ENCODE peak calls at places on chromosomes 12 and 14, in six cellular contexts. One of them, this sample, is unnamed.

GRCh38 chr12:75481013-75481705 is 604 bp downstream of the GLIPR1 start:
- DNase-seq in left kidney: no peak
- DNase-seq in PC-3: no peak
- DNase-seq in RWPE1: no peak
- DNase-seq in hypothalamus: no peak
- DNase-seq in bronchial epithelial cell: no peak
- DNase-seq in this sample: no peak

GRCh38 chr14:63388766-63389431 is 70.2 kb upstream of the GPHB5 start:
- DNase-seq in left kidney: peak
- DNase-seq in PC-3: peak
- DNase-seq in RWPE1: peak
- DNase-seq in hypothalamus: peak
- DNase-seq in bronchial epithelial cell: peak
- DNase-seq in this sample: peak

GRCh38 chr14:61754627-61755381 is 7.4 kb upstream of the SNAPC1 start:
- DNase-seq in left kidney: no peak
- DNase-seq in PC-3: peak
- DNase-seq in RWPE1: no peak
- DNase-seq in hypothalamus: no peak
- DNase-seq in bronchial epithelial cell: peak
- DNase-seq in this sample: no peak

GRCh38 chr14:55814873-55815272 is 234.9 kb downstream of the KTN1 start:
- DNase-seq in left kidney: no peak
- DNase-seq in PC-3: no peak
- DNase-seq in RWPE1: no peak
- DNase-seq in hypothalamus: no peak
- DNase-seq in bronchial epithelial cell: no peak
- DNase-seq in this sample: no peak

GRCh38 chr12:22729898-22730443 is 105.0 kb downstream of the ETNK1 start:
- DNase-seq in left kidney: no peak
- DNase-seq in PC-3: no peak
- DNase-seq in RWPE1: no peak
- DNase-seq in hypothalamus: no peak
- DNase-seq in bronchial epithelial cell: peak
- DNase-seq in this sample: no peak

GRCh38 chr12:123062682-123063426 is 82.4 kb downstream of the ARL6IP4 start:
- DNase-seq in left kidney: no peak
- DNase-seq in PC-3: peak
- DNase-seq in RWPE1: peak
- DNase-seq in hypothalamus: no peak
- DNase-seq in bronchial epithelial cell: peak
- DNase-seq in this sample: no peak

GRCh38 chr14:30826070-30826469 is 48.3 kb upstream of the COCH start:
- DNase-seq in left kidney: no peak
- DNase-seq in PC-3: no peak
- DNase-seq in RWPE1: no peak
- DNase-seq in hypothalamus: no peak
- DNase-seq in bronchial epithelial cell: no peak
- DNase-seq in this sample: no peak

GRCh38 chr12:106409898-106410297 is 52.4 kb downstream of the POLR3B start:
- DNase-seq in left kidney: no peak
- DNase-seq in PC-3: no peak
- DNase-seq in RWPE1: no peak
- DNase-seq in hypothalamus: no peak
- DNase-seq in bronchial epithelial cell: no peak
- DNase-seq in this sample: no peak

GRCh38 chr12:88889326-88890110 is 309.2 kb upstream of the KITLG start:
- DNase-seq in left kidney: no peak
- DNase-seq in PC-3: peak
- DNase-seq in RWPE1: no peak
- DNase-seq in hypothalamus: no peak
- DNase-seq in bronchial epithelial cell: peak
- DNase-seq in this sample: no peak

GRCh38 chr12:108638141-108638823 is 4.6 kb upstream of the SELPLG start:
- DNase-seq in left kidney: peak
- DNase-seq in PC-3: no peak
- DNase-seq in RWPE1: no peak
- DNase-seq in hypothalamus: peak
- DNase-seq in bronchial epithelial cell: no peak
- DNase-seq in this sample: no peak

GRCh38 chr14:78316711-78317110 is 146.5 kb downstream of the NRXN3 start:
- DNase-seq in left kidney: no peak
- DNase-seq in PC-3: no peak
- DNase-seq in RWPE1: no peak
- DNase-seq in hypothalamus: no peak
- DNase-seq in bronchial epithelial cell: no peak
- DNase-seq in this sample: no peak

GRCh38 chr12:31931796-31932715 is 27.2 kb upstream of the RESF1 start:
- DNase-seq in left kidney: no peak
- DNase-seq in PC-3: no peak
- DNase-seq in RWPE1: no peak
- DNase-seq in hypothalamus: no peak
- DNase-seq in bronchial epithelial cell: no peak
- DNase-seq in this sample: no peak

GRCh38 chr14:50351016-50351415 is 38.9 kb downstream of the DMAC2L start:
- DNase-seq in left kidney: no peak
- DNase-seq in PC-3: no peak
- DNase-seq in RWPE1: no peak
- DNase-seq in hypothalamus: no peak
- DNase-seq in bronchial epithelial cell: no peak
- DNase-seq in this sample: no peak

GRCh38 chr14:61756135-61756534 is 6.1 kb upstream of the SNAPC1 start:
- DNase-seq in left kidney: no peak
- DNase-seq in PC-3: no peak
- DNase-seq in RWPE1: no peak
- DNase-seq in hypothalamus: no peak
- DNase-seq in bronchial epithelial cell: no peak
- DNase-seq in this sample: no peak

GRCh38 chr12:13135336-13136178 is 32.1 kb upstream of the GSG1 start:
- DNase-seq in left kidney: peak
- DNase-seq in PC-3: peak
- DNase-seq in RWPE1: peak
- DNase-seq in hypothalamus: peak
- DNase-seq in bronchial epithelial cell: peak
- DNase-seq in this sample: no peak

GRCh38 chr14:96039633-96040311 is 610 bp downstream of the C14orf132 start:
- DNase-seq in left kidney: peak
- DNase-seq in PC-3: no peak
- DNase-seq in RWPE1: no peak
- DNase-seq in hypothalamus: peak
- DNase-seq in bronchial epithelial cell: no peak
- DNase-seq in this sample: no peak

GRCh38 chr12:42372154-42372791 is 46.3 kb downstream of the PPHLN1 start:
- DNase-seq in left kidney: peak
- DNase-seq in PC-3: peak
- DNase-seq in RWPE1: peak
- DNase-seq in hypothalamus: no peak
- DNase-seq in bronchial epithelial cell: peak
- DNase-seq in this sample: no peak

GRCh38 chr12:32217354-32218310 is 111.0 kb downstream of the BICD1 start:
- DNase-seq in left kidney: peak
- DNase-seq in PC-3: peak
- DNase-seq in RWPE1: peak
- DNase-seq in hypothalamus: no peak
- DNase-seq in bronchial epithelial cell: peak
- DNase-seq in this sample: no peak

GRCh38 chr14:26163761-26164160 is 434.1 kb downstream of the NOVA1 start:
- DNase-seq in left kidney: peak
- DNase-seq in PC-3: peak
- DNase-seq in RWPE1: no peak
- DNase-seq in hypothalamus: no peak
- DNase-seq in bronchial epithelial cell: peak
- DNase-seq in this sample: no peak

GRCh38 chr12:9273276-9273675 is 65.1 kb upstream of the PZP start:
- DNase-seq in left kidney: no peak
- DNase-seq in PC-3: peak
- DNase-seq in RWPE1: no peak
- DNase-seq in hypothalamus: no peak
- DNase-seq in bronchial epithelial cell: peak
- DNase-seq in this sample: no peak

GRCh38 chr14:52834440-52834842 is 43.0 kb upstream of the GNPNAT1 start:
- DNase-seq in left kidney: peak
- DNase-seq in PC-3: peak
- DNase-seq in RWPE1: peak
- DNase-seq in hypothalamus: no peak
- DNase-seq in bronchial epithelial cell: peak
- DNase-seq in this sample: no peak

GRCh38 chr12:119940881-119941280 is 48.2 kb upstream of the BICDL1 start:
- DNase-seq in left kidney: no peak
- DNase-seq in PC-3: peak
- DNase-seq in RWPE1: peak
- DNase-seq in hypothalamus: no peak
- DNase-seq in bronchial epithelial cell: peak
- DNase-seq in this sample: no peak

GRCh38 chr14:68741481-68741799 is 51.4 kb downstream of the ZFP36L1 start:
- DNase-seq in left kidney: no peak
- DNase-seq in PC-3: no peak
- DNase-seq in RWPE1: no peak
- DNase-seq in hypothalamus: no peak
- DNase-seq in bronchial epithelial cell: no peak
- DNase-seq in this sample: no peak

GRCh38 chr14:24710403-24711063 is 76.5 kb upstream of the GZMB start:
- DNase-seq in left kidney: peak
- DNase-seq in PC-3: peak
- DNase-seq in RWPE1: peak
- DNase-seq in hypothalamus: peak
- DNase-seq in bronchial epithelial cell: peak
- DNase-seq in this sample: peak

GRCh38 chr12:29334911-29335310 is 46.1 kb downstream of the ERGIC2 start:
- DNase-seq in left kidney: no peak
- DNase-seq in PC-3: no peak
- DNase-seq in RWPE1: no peak
- DNase-seq in hypothalamus: no peak
- DNase-seq in bronchial epithelial cell: peak
- DNase-seq in this sample: no peak

GRCh38 chr14:92645841-92646478 is 102.5 kb downstream of the LGMN start:
- DNase-seq in left kidney: no peak
- DNase-seq in PC-3: peak
- DNase-seq in RWPE1: no peak
- DNase-seq in hypothalamus: no peak
- DNase-seq in bronchial epithelial cell: no peak
- DNase-seq in this sample: no peak

GRCh38 chr12:15477761-15478160 is 155.5 kb downstream of the PTPRO start:
- DNase-seq in left kidney: no peak
- DNase-seq in PC-3: no peak
- DNase-seq in RWPE1: no peak
- DNase-seq in hypothalamus: no peak
- DNase-seq in bronchial epithelial cell: no peak
- DNase-seq in this sample: no peak

GRCh38 chr12:42511656-42512055 is 77.9 kb downstream of the PRICKLE1 start:
- DNase-seq in left kidney: no peak
- DNase-seq in PC-3: no peak
- DNase-seq in RWPE1: no peak
- DNase-seq in hypothalamus: no peak
- DNase-seq in bronchial epithelial cell: no peak
- DNase-seq in this sample: no peak

GRCh38 chr14:53840444-53840843 is 116.2 kb downstream of the BMP4 start:
- DNase-seq in left kidney: no peak
- DNase-seq in PC-3: peak
- DNase-seq in RWPE1: peak
- DNase-seq in hypothalamus: no peak
- DNase-seq in bronchial epithelial cell: peak
- DNase-seq in this sample: no peak

GRCh38 chr12:2666411-2666810 is 128.4 kb upstream of the FKBP4 start:
- DNase-seq in left kidney: no peak
- DNase-seq in PC-3: no peak
- DNase-seq in RWPE1: no peak
- DNase-seq in hypothalamus: no peak
- DNase-seq in bronchial epithelial cell: no peak
- DNase-seq in this sample: no peak

GRCh38 chr12:902581-902980 is 46.9 kb downstream of the RAD52 start:
- DNase-seq in left kidney: no peak
- DNase-seq in PC-3: peak
- DNase-seq in RWPE1: no peak
- DNase-seq in hypothalamus: no peak
- DNase-seq in bronchial epithelial cell: no peak
- DNase-seq in this sample: no peak

GRCh38 chr12:14776236-14776959 is 26.9 kb downstream of the WBP11 start:
- DNase-seq in left kidney: peak
- DNase-seq in PC-3: peak
- DNase-seq in RWPE1: no peak
- DNase-seq in hypothalamus: no peak
- DNase-seq in bronchial epithelial cell: no peak
- DNase-seq in this sample: no peak

GRCh38 chr14:105878554-105878953 is 352.2 kb downstream of the TMEM121 start:
- DNase-seq in left kidney: no peak
- DNase-seq in PC-3: no peak
- DNase-seq in RWPE1: no peak
- DNase-seq in hypothalamus: no peak
- DNase-seq in bronchial epithelial cell: no peak
- DNase-seq in this sample: no peak

This sample was measured in T-helper 9 cell.